ENCODE peak calls at places on chromosomes 4 and X, in six cellular contexts. U is IMR-90; N is heart left ventricle; M is BJ; Z is body of pancreas; T is CD4-positive, alpha-beta memory T cell. W is an unnamed sample. For H3K27me3, the result is how much of the 10 kb centered on the place peaks cover.

GRCh38 chr4:55499495-55499894 is 47.2 kb downstream of the CLOCK start:
- DNase-seq in U (no peak), N (no peak), M (no peak), Z (no peak), T (no peak), W (no peak)

GRCh38 chr4:19580090-19580489 is 671.6 kb upstream of the SLIT2 start:
- DNase-seq in U (peak), N (no peak), M (peak), Z (no peak), T (no peak), W (no peak)

GRCh38 chrX:3697701-3698279 is 15.7 kb downstream of the PRKX start:
- DNase-seq in U (peak), N (peak), M (no peak), Z (peak), T (no peak), W (no peak)

GRCh38 chr4:173182403-173182802 is 13.8 kb downstream of the GALNT7 start:
- DNase-seq in U (peak), N (no peak), M (peak), Z (no peak), T (no peak), W (no peak)

GRCh38 chrX:255923-256331 is 25.3 kb upstream of the PLCXD1 start:
- DNase-seq in U (no peak), N (no peak), M (no peak), Z (no peak), T (no peak), W (no peak)

GRCh38 chrX:106912864-106913263 is 7.3 kb upstream of the CLDN2 start:
- DNase-seq in U (peak), N (no peak), M (no peak), Z (no peak), T (no peak), W (no peak)

GRCh38 chrX:108224727-108225455 is 133.3 kb downstream of the ATG4A start:
- DNase-seq in U (peak), N (no peak), M (no peak), Z (no peak), T (peak), W (peak)

GRCh38 chr4:147799986-147800555 is 68.2 kb downstream of the ARHGAP10 start:
- DNase-seq in U (no peak), N (no peak), M (no peak), Z (no peak), T (peak), W (no peak)

GRCh38 chrX:153057281-153057680 is 1.0 kb downstream of the PNMA3 start:
- DNase-seq in U (no peak), N (peak), M (no peak), Z (no peak), T (no peak), W (no peak)
- H3K27me3 ChIP-seq in U (under half), N (under half), M (under half), Z (under half), T (under half), W (under half)

DNA sequence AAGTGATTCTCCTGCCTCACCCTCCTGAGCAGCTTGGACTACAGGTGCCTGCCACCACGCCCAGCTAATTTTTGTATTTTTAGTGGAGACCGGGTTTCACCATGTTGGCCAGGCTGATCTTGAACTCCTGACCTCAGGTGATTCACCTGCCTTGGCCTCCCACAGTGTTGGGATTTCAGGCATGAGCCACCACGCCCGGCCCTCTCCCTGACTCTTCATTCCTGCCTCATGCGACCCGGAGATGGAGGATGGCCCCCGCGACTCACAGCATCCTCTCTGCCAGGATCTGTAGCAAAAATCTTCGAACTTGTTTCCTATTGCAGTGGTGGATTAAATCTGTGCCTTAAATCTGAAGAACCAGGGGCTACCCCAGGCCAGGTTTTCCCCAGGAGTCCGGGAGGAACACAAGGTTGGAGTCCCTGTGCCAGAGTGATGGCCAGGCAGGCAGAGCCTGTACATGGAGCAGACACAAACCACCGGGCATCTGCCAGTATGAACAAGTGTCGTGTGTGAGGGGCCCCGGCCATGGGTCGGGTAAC is 11.5 kb downstream of the CPLX1 start:
- DNase-seq in U (no peak), N (no peak), M (no peak), Z (no peak), T (no peak), W (no peak)
- H3K27me3 ChIP-seq in U (half or more), N (under half), M (under half), Z (under half), T (under half), W (under half)

GRCh38 chr4:183700407-183700806 is 41.3 kb downstream of the TRAPPC11 start:
- DNase-seq in U (no peak), N (no peak), M (no peak), Z (no peak), T (no peak), W (no peak)

GRCh38 chr4:183698909-183699308 is 39.8 kb downstream of the TRAPPC11 start:
- DNase-seq in U (no peak), N (no peak), M (no peak), Z (no peak), T (no peak), W (no peak)

GRCh38 chr4:183702492-183702891 is 43.4 kb downstream of the TRAPPC11 start:
- DNase-seq in U (no peak), N (no peak), M (no peak), Z (no peak), T (no peak), W (no peak)
- H3K27me3 ChIP-seq in U (under half), N (under half), M (under half), Z (under half), T (under half), W (under half)

DNA sequence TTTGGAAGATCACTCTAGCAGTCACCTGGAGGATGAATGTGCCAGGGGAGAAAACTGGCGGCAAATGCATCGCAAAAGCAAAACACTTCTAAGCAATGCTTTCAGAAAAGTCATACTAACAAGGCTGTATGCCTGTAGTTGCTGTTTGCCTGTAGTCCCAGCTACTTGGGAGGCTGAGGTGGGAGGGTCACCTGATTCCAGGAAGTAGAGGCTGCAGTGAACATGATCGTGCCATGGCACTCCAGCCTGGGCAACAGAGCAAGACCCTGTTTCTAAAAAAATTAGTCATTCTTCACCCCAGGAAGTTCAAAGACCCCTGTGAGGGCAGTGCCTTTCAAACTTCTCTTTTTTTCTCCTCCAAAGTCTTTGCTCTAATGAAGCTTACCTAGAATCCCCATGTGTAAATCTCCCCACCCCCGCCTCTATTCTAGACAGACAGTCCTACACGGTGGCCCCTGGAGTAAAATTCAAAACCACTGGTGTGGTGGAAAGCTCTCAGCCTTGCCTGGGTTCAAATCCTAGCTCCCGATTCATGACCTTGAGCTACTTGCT is 5.5 kb downstream of the SOWAHD start:
- DNase-seq in U (no peak), N (no peak), M (no peak), Z (no peak), T (no peak), W (no peak)
- H3K27me3 ChIP-seq in U (under half), N (under half), M (under half), Z (under half), T (under half), W (under half)

GRCh38 chr4:183326853-183327252 is 4.6 kb upstream of the CLDN24 start:
- DNase-seq in U (peak), N (no peak), M (no peak), Z (no peak), T (no peak), W (no peak)

GRCh38 chr4:183329954-183330742 is 7.9 kb upstream of the CLDN24 start:
- DNase-seq in U (no peak), N (no peak), M (no peak), Z (no peak), T (no peak), W (no peak)

GRCh38 chr4:183329244-183329643 is 7.0 kb upstream of the CLDN24 start:
- DNase-seq in U (no peak), N (no peak), M (no peak), Z (no peak), T (no peak), W (no peak)

GRCh38 chr4:183327827-183328226 is 5.6 kb upstream of the CLDN24 start:
- DNase-seq in U (no peak), N (no peak), M (no peak), Z (no peak), T (no peak), W (no peak)

DNA sequence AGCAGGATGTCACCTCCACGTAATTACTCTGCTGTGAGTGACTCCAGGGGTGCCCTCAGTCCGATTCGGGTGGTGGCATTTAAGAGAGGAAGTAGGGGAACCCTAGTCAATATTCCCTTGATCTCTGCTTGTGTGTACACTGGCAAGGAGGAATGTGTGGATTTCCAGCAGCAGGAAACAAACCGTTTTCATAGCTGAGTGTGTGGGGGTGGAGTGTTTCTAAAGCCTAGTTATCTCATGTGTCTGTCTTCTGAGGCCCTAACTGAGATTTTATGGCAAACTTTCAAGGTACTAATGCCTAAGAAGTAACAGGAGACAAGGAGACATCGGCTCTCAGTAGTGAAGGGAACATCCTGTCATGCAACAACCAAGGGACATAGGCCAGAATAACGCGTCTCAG is 6.6 kb upstream of the CLDN24 start:
- DNase-seq in U (peak), N (no peak), M (no peak), Z (no peak), T (no peak), W (no peak)
- H3K27me3 ChIP-seq in U (under half), N (under half), M (under half), Z (under half), T (under half), W (under half)

GRCh38 chr4:187664011-187664410 is 331.6 kb upstream of the ZFP42 start:
- DNase-seq in U (no peak), N (no peak), M (no peak), Z (no peak), T (no peak), W (no peak)
- H3K27me3 ChIP-seq in U (under half), N (under half), M (under half), Z (under half), T (under half), W (under half)

GRCh38 chrX:31545726-31546125 is 473.9 kb upstream of the FTHL17 start:
- DNase-seq in U (no peak), N (no peak), M (no peak), Z (no peak), T (no peak), W (no peak)

GRCh38 chrX:31547416-31547815 is 475.6 kb upstream of the FTHL17 start:
- DNase-seq in U (no peak), N (no peak), M (no peak), Z (no peak), T (no peak), W (no peak)

GRCh38 chrX:31543565-31544125 is 471.8 kb upstream of the FTHL17 start:
- DNase-seq in U (no peak), N (no peak), M (no peak), Z (no peak), T (no peak), W (no peak)

GRCh38 chrX:31547816-31548215 is 476.0 kb upstream of the FTHL17 start:
- DNase-seq in U (no peak), N (no peak), M (no peak), Z (no peak), T (no peak), W (no peak)

DNA sequence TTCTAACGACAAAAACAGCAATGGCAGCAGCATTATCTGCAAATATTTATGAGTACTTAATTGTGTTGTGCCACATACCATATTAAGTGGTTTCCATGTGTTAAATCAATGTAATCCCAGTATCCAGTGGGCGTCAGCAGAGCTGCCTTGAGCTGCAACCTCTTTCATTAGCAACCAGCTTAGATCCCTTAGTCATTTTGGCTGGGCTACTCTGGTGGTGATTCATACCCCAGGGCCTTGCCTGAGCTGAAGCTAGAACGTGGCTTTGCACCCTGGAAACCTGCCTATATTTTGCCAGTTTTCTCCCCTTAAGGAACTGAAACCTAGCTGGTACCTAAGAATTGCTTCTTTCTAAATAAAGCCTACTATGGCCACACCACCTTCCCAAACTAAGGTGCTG is 474.3 kb upstream of the FTHL17 start:
- DNase-seq in U (peak), N (no peak), M (peak), Z (no peak), T (no peak), W (no peak)
- H3K27me3 ChIP-seq in U (under half), N (under half), M (under half), Z (under half), T (under half), W (under half)

W was measured in Karpas-422.